ENCODE peak calls at places on chromosomes 1 and 21, in six cellular contexts. O is fibroblast of the conjunctiva; N is effector CD4-positive, alpha-beta T cell; R is fibroblast of pulmonary artery; I is stimulated activated CD4-positive, alpha-beta T cell treated with anti-CD3 and anti-CD28 coated beads, Interleukin-2, amount 100 ng/mL, for 24 hours; Z is naive thymus-derived CD4-positive, alpha-beta T cell. P is an unnamed sample.

GRCh38 chr1:115295904-115296696 is 41.9 kb downstream of the NGF start:
- DNase-seq in R (no peak), Z (no peak), I (no peak), N (no peak), O (no peak), P (no peak)

GRCh38 chr1:151443846-151444790 is 15.2 kb downstream of the POGZ start:
- DNase-seq in O (peak), N (peak), Z (peak), R (peak), I (peak), P (peak)

GRCh38 chr1:111192643-111193519 is 7.6 kb downstream of the DENND2D start:
- DNase-seq in O (no peak), I (no peak), R (peak), Z (no peak), N (no peak), P (peak)

GRCh38 chr1:69976896-69977295 is 228.5 kb downstream of the LRRC40 start:
- DNase-seq in I (no peak), R (peak), Z (no peak), O (no peak), N (no peak), P (no peak)

GRCh38 chr1:172671591-172671990 is 12.7 kb downstream of the FASLG start:
- DNase-seq in I (no peak), O (no peak), Z (no peak), N (no peak), R (peak), P (no peak)

GRCh38 chr21:46001821-46002681 is 20.5 kb downstream of the COL6A1 start:
- DNase-seq in N (no peak), O (no peak), Z (no peak), R (no peak), I (no peak), P (no peak)

GRCh38 chr1:234721476-234722266 is 111.7 kb upstream of the IRF2BP2 start:
- DNase-seq in N (no peak), O (peak), Z (no peak), R (peak), I (no peak), P (no peak)

GRCh38 chr1:35279555-35279904 is 11.0 kb downstream of the ZMYM4 start:
- DNase-seq in R (no peak), I (no peak), Z (no peak), O (no peak), N (no peak), P (no peak)

GRCh38 chr1:59229138-59229537 is 67.8 kb upstream of the FGGY start:
- DNase-seq in N (no peak), O (peak), Z (no peak), I (no peak), R (peak), P (no peak)

GRCh38 chr1:182357913-182358312 is 33.7 kb downstream of the GLUL start:
- DNase-seq in R (no peak), Z (no peak), I (no peak), N (no peak), O (no peak), P (no peak)

GRCh38 chr1:185581961-185582725 is 152.0 kb upstream of the HMCN1 start:
- DNase-seq in N (no peak), I (no peak), R (no peak), O (no peak), Z (no peak), P (no peak)

GRCh38 chr1:108719654-108720435 is 7.1 kb downstream of the FNDC7 start:
- DNase-seq in N (no peak), I (no peak), Z (no peak), O (peak), R (peak), P (no peak)

GRCh38 chr1:10724948-10725852 is 71.2 kb downstream of the CASZ1 start:
- DNase-seq in O (peak), N (no peak), R (peak), Z (no peak), I (no peak), P (no peak)

GRCh38 chr1:234931404-234931973 is 197.1 kb downstream of the TOMM20 start:
- DNase-seq in O (no peak), R (no peak), Z (no peak), I (no peak), N (no peak), P (no peak)

GRCh38 chr1:39293375-39294070 is 89.0 kb downstream of the MACF1 start:
- DNase-seq in R (peak), I (no peak), O (no peak), Z (no peak), N (no peak), P (no peak)

GRCh38 chr1:64077281-64077940 is 126.0 kb upstream of the UBE2U start:
- DNase-seq in N (no peak), R (no peak), Z (no peak), O (no peak), I (no peak), P (no peak)

GRCh38 chr1:27658951-27659496 is 13.0 kb downstream of the IFI6 start:
- DNase-seq in O (no peak), I (peak), N (peak), R (peak), Z (no peak), P (no peak)

GRCh38 chr1:75765697-75766355 is 20.2 kb upstream of the RABGGTB start:
- DNase-seq in I (no peak), N (no peak), R (peak), Z (no peak), O (peak), P (no peak)

GRCh38 chr1:198918920-198919319 is 280.1 kb downstream of the PTPRC start:
- DNase-seq in I (no peak), Z (no peak), O (no peak), N (no peak), R (peak), P (no peak)

GRCh38 chr1:45326627-45327591 is at the start of gene HPDL:
- DNase-seq in R (peak), Z (peak), N (peak), I (peak), O (no peak), P (peak)

GRCh38 chr1:230917284-230918135 is 49.2 kb upstream of the C1orf198 start:
- DNase-seq in O (peak), I (peak), R (peak), Z (peak), N (peak), P (peak)

GRCh38 chr1:198619375-198620140 is 19.3 kb upstream of the PTPRC start:
- DNase-seq in N (no peak), I (peak), O (no peak), R (no peak), Z (peak), P (no peak)

GRCh38 chr1:231161711-231162299 is at the start of gene TRIM67:
- DNase-seq in Z (no peak), N (no peak), I (no peak), R (no peak), O (no peak), P (no peak)

GRCh38 chr1:205122489-205122882 is 708 bp upstream of the RBBP5 start:
- DNase-seq in R (no peak), N (no peak), Z (no peak), O (no peak), I (no peak), P (no peak)

GRCh38 chr1:238341395-238341794 is 450.7 kb upstream of the ZP4 start:
- DNase-seq in Z (no peak), N (no peak), I (no peak), R (no peak), O (no peak), P (no peak)

GRCh38 chr1:195019385-195019784 is 1588.9 kb downstream of the KCNT2 start:
- DNase-seq in N (no peak), I (no peak), Z (no peak), O (no peak), R (no peak), P (no peak)

GRCh38 chr1:153752561-153753195 is 22.5 kb upstream of the SLC27A3 start:
- DNase-seq in Z (no peak), I (no peak), R (peak), O (peak), N (no peak), P (no peak)

GRCh38 chr21:45323487-45324380 is 36.0 kb upstream of the POFUT2 start:
- DNase-seq in I (no peak), R (peak), N (no peak), Z (no peak), O (no peak), P (no peak)

GRCh38 chr1:206722751-206723499 is 38.2 kb downstream of the MAPKAPK2 start:
- DNase-seq in N (no peak), R (no peak), Z (no peak), O (no peak), I (no peak), P (no peak)

P was measured in effector memory CD4-positive, alpha-beta T cell.